ENCODE peak calls at places on chromosome 16, in four cellular contexts. P is heart left ventricle, I is prostate gland, J is IMR-90. U is an unnamed sample.

GRCh38 chr16:83305092-83305491 is 502.7 kb upstream of the HSBP1 start:
- DNase-seq in P (no peak), I (no peak), J (peak; percentile 86), U (no peak)

GRCh38 chr16:53041196-53041977 is 11.3 kb downstream of the CHD9NB start:
- DNase-seq in P (peak; percentile 88), I (peak; percentile 86), J (peak; percentile 5), U (peak; percentile 29)

GRCh38 chr16:711084-711483 is 3.8 kb upstream of the METRN start:
- DNase-seq in P (no peak), I (no peak), J (no peak), U (no peak)

GRCh38 chr16:83744521-83744981 is 63.2 kb upstream of the HSBP1 start:
- DNase-seq in P (no peak), I (no peak), J (peak; percentile 7), U (no peak)

GRCh38 chr16:74463888-74464287 is 42.6 kb upstream of the CLEC18B start:
- DNase-seq in P (no peak), I (no peak), J (no peak), U (no peak)

GRCh38 chr16:743794-744500 is 3.1 kb upstream of the CIAO3 start:
- DNase-seq in P (no peak), I (no peak), J (no peak), U (no peak)

GRCh38 chr16:88086571-88087516 is 135.6 kb downstream of the BANP start:
- DNase-seq in P (no peak), I (no peak), J (no peak), U (no peak)

GRCh38 chr16:84574191-84574590 is 43.7 kb downstream of the COTL1 start:
- DNase-seq in P (no peak), I (no peak), J (no peak), U (no peak)

GRCh38 chr16:1953734-1954133 is 755 bp downstream of the RPL3L start:
- DNase-seq in P (peak; percentile 20), I (no peak), J (no peak), U (no peak)

GRCh38 chr16:11585460-11586374 is 1.0 kb downstream of the LITAF start:
- DNase-seq in P (no peak), I (no peak), J (peak; percentile 33), U (peak; percentile 29)
- H3K4me1 ChIP-seq in P (peaks cover 37% of the 10 kb centered on the region), I (peaks cover 2% of the 10 kb centered on the region), J (peaks cover 16% of the 10 kb centered on the region), U (peaks cover 37% of the 10 kb centered on the region)

GRCh38 chr16:27760845-27761176 is 210.9 kb downstream of the KATNIP start:
- DNase-seq in P (no peak), I (no peak), J (no peak), U (no peak)
- H3K4me3 ChIP-seq in P (no peak overlapping the region), I (no peak overlapping the region), J (no peak overlapping the region), U (no peak overlapping the region)

GRCh38 chr16:29973384-29974246 is at the start of gene TAOK2:
- DNase-seq in P (peak; percentile 99), I (peak; percentile 98), J (peak; percentile 99), U (peak; percentile 100)
- TF ChIP-seq CTCF in P (no peak), I (no peak), J (no peak), U (no peak)

DNA sequence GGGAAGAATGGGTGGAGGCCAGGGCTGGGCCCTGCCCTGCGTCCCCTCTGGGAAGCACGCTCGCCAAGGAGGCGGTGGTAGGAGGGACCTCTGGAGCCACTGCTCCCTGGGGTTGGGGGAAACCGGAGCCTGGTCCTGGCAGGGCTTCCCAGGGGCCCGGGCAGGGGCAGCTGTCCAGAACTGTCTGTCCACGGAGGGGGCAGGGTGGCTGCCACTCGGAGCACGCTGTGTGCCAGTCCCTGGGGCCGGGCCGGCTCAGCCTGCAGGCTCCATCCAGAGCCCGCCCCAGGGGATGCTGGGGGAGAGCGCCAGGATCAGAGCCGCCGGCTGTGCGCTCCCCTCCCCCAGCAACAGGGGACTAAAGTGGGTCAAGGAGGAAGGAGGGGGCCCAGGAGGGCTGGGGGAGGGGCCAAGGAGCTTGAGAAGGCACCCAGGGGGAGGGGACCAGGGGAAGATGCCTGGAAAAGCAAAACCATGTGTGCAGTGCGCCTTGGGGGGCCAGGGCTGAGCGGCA is 21.4 kb downstream of the ZNF423 start:
- DNase-seq in P (no peak), I (no peak), J (no peak), U (peak; percentile 28)
- H3K4me1 ChIP-seq in P (peaks cover 73% of the 10 kb centered on the region), I (peaks cover 6% of the 10 kb centered on the region), J (no peaks in the 10 kb centered on the region), U (peaks cover 21% of the 10 kb centered on the region)

GRCh38 chr16:15854906-15855703 is 1.7 kb downstream of the MYH11 start:
- DNase-seq in P (no peak), I (no peak), J (no peak), U (no peak)
- H3K4me3 ChIP-seq in P (peak overlapping the region; percentile 48), I (peak overlapping the region; percentile 22), J (no peak overlapping the region), U (no peak overlapping the region)

DNA sequence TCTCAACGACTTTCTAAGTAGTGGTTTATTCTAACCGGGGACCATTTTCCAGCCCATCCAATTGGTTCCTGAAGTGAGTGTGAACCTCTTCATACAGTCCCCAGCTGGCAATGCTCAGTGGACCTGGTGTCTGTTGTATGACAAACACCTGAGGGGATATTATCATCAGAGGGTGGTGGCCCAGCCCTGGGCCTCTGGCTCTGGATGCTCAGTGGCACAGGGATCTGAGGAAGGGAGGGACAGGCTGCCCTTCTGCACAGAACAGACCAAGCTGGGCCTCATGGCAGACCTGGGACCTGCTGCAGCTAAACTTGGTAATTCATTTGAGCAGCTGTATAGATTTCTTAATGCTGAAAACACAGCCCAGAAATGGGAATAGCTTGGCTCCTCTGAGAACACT is 72.6 kb downstream of the IRX5 start:
- DNase-seq in P (no peak), I (no peak), J (no peak), U (no peak)
- TF ChIP-seq CTCF in P (no peak), I (no peak), J (no peak), U (no peak)

GRCh38 chr16:12340151-12340733 is 363.7 kb downstream of the SNX29 start:
- DNase-seq in P (no peak), I (peak; percentile 36), J (peak; percentile 73), U (peak; percentile 59)
- H3K4me1 ChIP-seq in P (peaks cover 22% of the 10 kb centered on the region), I (no peaks in the 10 kb centered on the region), J (peaks cover 15% of the 10 kb centered on the region), U (no peaks in the 10 kb centered on the region)